ENCODE peak calls at places on chromosomes 16 and 17, in five cellular contexts. One of them, this sample, is unnamed.
A peak's percentile ranks its signal among the peaks of the same experiment; 100 is the strongest.

GRCh38 chr17:37551788-37552187 is 57.4 kb downstream of the SYNRG start:
- DNase-seq in SJSA1: no peak
- DNase-seq in DND-41: no peak
- DNase-seq in CD4-positive, CD25-positive, alpha-beta regulatory T cell: no peak
- DNase-seq in esophagus squamous epithelium: no peak
- DNase-seq in this sample: no peak

GRCh38 chr17:17704931-17705330 is 23.7 kb downstream of the RAI1 start:
- DNase-seq in DND-41: no peak
- DNase-seq in SJSA1: no peak
- DNase-seq in esophagus squamous epithelium: no peak
- DNase-seq in CD4-positive, CD25-positive, alpha-beta regulatory T cell: no peak
- DNase-seq in this sample: no peak

GRCh38 chr17:73410586-73411329 is 99.0 kb upstream of the CDC42EP4 start:
- DNase-seq in SJSA1: no peak
- DNase-seq in CD4-positive, CD25-positive, alpha-beta regulatory T cell: no peak
- DNase-seq in DND-41: no peak
- DNase-seq in esophagus squamous epithelium: no peak
- DNase-seq in this sample: no peak

GRCh38 chr17:9116861-9117568 is 95.7 kb downstream of the NTN1 start:
- DNase-seq in CD4-positive, CD25-positive, alpha-beta regulatory T cell: no peak
- DNase-seq in DND-41: no peak
- DNase-seq in SJSA1: no peak
- DNase-seq in esophagus squamous epithelium: no peak
- DNase-seq in this sample: no peak

GRCh38 chr16:77971306-77972131 is 50.8 kb upstream of the CLEC3A start:
- DNase-seq in SJSA1: peak; percentile 75
- DNase-seq in DND-41: peak; percentile 65
- DNase-seq in CD4-positive, CD25-positive, alpha-beta regulatory T cell: peak; percentile 48
- DNase-seq in esophagus squamous epithelium: no peak
- DNase-seq in this sample: peak; percentile 56

GRCh38 chr16:49659356-49659755 is 196.6 kb downstream of the ZNF423 start:
- DNase-seq in esophagus squamous epithelium: no peak
- DNase-seq in DND-41: no peak
- DNase-seq in SJSA1: no peak
- DNase-seq in CD4-positive, CD25-positive, alpha-beta regulatory T cell: no peak
- DNase-seq in this sample: no peak

GRCh38 chr17:81712468-81713003 is 452 bp downstream of the SLC25A10 start:
- DNase-seq in DND-41: peak; percentile 39
- DNase-seq in CD4-positive, CD25-positive, alpha-beta regulatory T cell: no peak
- DNase-seq in SJSA1: no peak
- DNase-seq in esophagus squamous epithelium: no peak
- DNase-seq in this sample: no peak

GRCh38 chr17:21289902-21290571 is 5.5 kb downstream of the MAP2K3 start:
- DNase-seq in DND-41: no peak
- DNase-seq in CD4-positive, CD25-positive, alpha-beta regulatory T cell: no peak
- DNase-seq in SJSA1: no peak
- DNase-seq in esophagus squamous epithelium: no peak
- DNase-seq in this sample: no peak

GRCh38 chr16:52545157-52545543 is 1.8 kb downstream of the TOX3 start:
- DNase-seq in CD4-positive, CD25-positive, alpha-beta regulatory T cell: no peak
- DNase-seq in DND-41: no peak
- DNase-seq in esophagus squamous epithelium: no peak
- DNase-seq in SJSA1: no peak
- DNase-seq in this sample: no peak

GRCh38 chr16:66486773-66487579 is 59.9 kb downstream of the BEAN1 start:
- DNase-seq in CD4-positive, CD25-positive, alpha-beta regulatory T cell: no peak
- DNase-seq in SJSA1: peak; percentile 32
- DNase-seq in esophagus squamous epithelium: no peak
- DNase-seq in DND-41: no peak
- DNase-seq in this sample: no peak

GRCh38 chr16:14177704-14178103 is 106.6 kb downstream of the MRTFB start:
- DNase-seq in CD4-positive, CD25-positive, alpha-beta regulatory T cell: no peak
- DNase-seq in esophagus squamous epithelium: no peak
- DNase-seq in SJSA1: no peak
- DNase-seq in DND-41: no peak
- DNase-seq in this sample: no peak

GRCh38 chr17:752002-752619 is at the start of gene GEMIN4:
- DNase-seq in SJSA1: peak; percentile 90
- DNase-seq in esophagus squamous epithelium: peak; percentile 49
- DNase-seq in DND-41: peak; percentile 97
- DNase-seq in CD4-positive, CD25-positive, alpha-beta regulatory T cell: peak; percentile 93
- DNase-seq in this sample: peak; percentile 95

GRCh38 chr16:3164121-3164991 is 23.6 kb upstream of the OR1F1 start:
- DNase-seq in DND-41: no peak
- DNase-seq in CD4-positive, CD25-positive, alpha-beta regulatory T cell: no peak
- DNase-seq in SJSA1: no peak
- DNase-seq in esophagus squamous epithelium: no peak
- DNase-seq in this sample: no peak

GRCh38 chr17:32794533-32795246 is 82.2 kb downstream of the MYO1D start:
- DNase-seq in esophagus squamous epithelium: no peak
- DNase-seq in SJSA1: no peak
- DNase-seq in DND-41: no peak
- DNase-seq in CD4-positive, CD25-positive, alpha-beta regulatory T cell: no peak
- DNase-seq in this sample: no peak

GRCh38 chr16:82639666-82640336 is 13.0 kb downstream of the CDH13 start:
- DNase-seq in SJSA1: peak; percentile 82
- DNase-seq in DND-41: peak; percentile 53
- DNase-seq in esophagus squamous epithelium: no peak
- DNase-seq in CD4-positive, CD25-positive, alpha-beta regulatory T cell: no peak
- DNase-seq in this sample: no peak

GRCh38 chr16:85028638-85029412 is 1.2 kb downstream of the KIAA0513 start:
- DNase-seq in CD4-positive, CD25-positive, alpha-beta regulatory T cell: peak; percentile 58
- DNase-seq in esophagus squamous epithelium: no peak
- DNase-seq in SJSA1: no peak
- DNase-seq in DND-41: peak; percentile 23
- DNase-seq in this sample: peak; percentile 38

GRCh38 chr16:57791156-57791902 is 11.0 kb downstream of the KIFC3 start:
- DNase-seq in SJSA1: no peak
- DNase-seq in esophagus squamous epithelium: no peak
- DNase-seq in DND-41: no peak
- DNase-seq in CD4-positive, CD25-positive, alpha-beta regulatory T cell: no peak
- DNase-seq in this sample: no peak

GRCh38 chr16:85564277-85565051 is 48.7 kb upstream of the GSE1 start:
- DNase-seq in SJSA1: no peak
- DNase-seq in CD4-positive, CD25-positive, alpha-beta regulatory T cell: no peak
- DNase-seq in DND-41: no peak
- DNase-seq in esophagus squamous epithelium: no peak
- DNase-seq in this sample: no peak

GRCh38 chr16:50381679-50382440 is 13.1 kb upstream of the BRD7 start:
- DNase-seq in CD4-positive, CD25-positive, alpha-beta regulatory T cell: no peak
- DNase-seq in esophagus squamous epithelium: no peak
- DNase-seq in DND-41: no peak
- DNase-seq in SJSA1: no peak
- DNase-seq in this sample: no peak

GRCh38 chr16:17296412-17296811 is 174.3 kb downstream of the XYLT1 start:
- DNase-seq in CD4-positive, CD25-positive, alpha-beta regulatory T cell: no peak
- DNase-seq in esophagus squamous epithelium: no peak
- DNase-seq in DND-41: no peak
- DNase-seq in SJSA1: no peak
- DNase-seq in this sample: no peak

GRCh38 chr17:81523139-81524062 is 4.8 kb upstream of the FSCN2 start:
- DNase-seq in esophagus squamous epithelium: no peak
- DNase-seq in CD4-positive, CD25-positive, alpha-beta regulatory T cell: no peak
- DNase-seq in DND-41: no peak
- DNase-seq in SJSA1: no peak
- DNase-seq in this sample: no peak

GRCh38 chr17:19533718-19534561 is at the start of gene SLC47A1:
- DNase-seq in SJSA1: no peak
- DNase-seq in esophagus squamous epithelium: no peak
- DNase-seq in CD4-positive, CD25-positive, alpha-beta regulatory T cell: no peak
- DNase-seq in DND-41: no peak
- DNase-seq in this sample: no peak

GRCh38 chr16:57091200-57091989 is 988 bp upstream of the CPNE2 start:
- DNase-seq in SJSA1: peak; percentile 76
- DNase-seq in DND-41: no peak
- DNase-seq in esophagus squamous epithelium: no peak
- DNase-seq in CD4-positive, CD25-positive, alpha-beta regulatory T cell: no peak
- DNase-seq in this sample: no peak

DNA sequence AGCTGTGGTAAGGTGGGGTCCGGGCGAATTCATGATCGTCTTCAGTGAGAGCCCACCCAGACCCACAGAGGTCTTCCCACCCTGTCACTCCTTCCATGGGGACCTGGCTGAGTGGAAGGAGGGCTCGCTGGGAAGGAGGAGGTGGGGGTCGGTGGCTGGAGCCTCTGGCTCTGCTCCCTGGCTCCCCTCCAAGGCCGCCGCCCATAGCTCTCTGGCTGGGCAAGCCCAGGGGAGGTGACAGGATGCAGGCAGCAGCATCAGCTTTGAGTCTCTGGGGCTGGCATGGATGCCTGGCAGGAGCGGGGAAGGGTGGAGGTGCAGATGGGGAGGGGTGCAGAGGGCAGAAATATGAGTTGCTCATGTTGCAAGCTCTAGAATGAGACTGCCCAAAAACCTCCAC is 147.0 kb downstream of the ENGASE start:
- DNase-seq in esophagus squamous epithelium: no peak
- DNase-seq in SJSA1: no peak
- DNase-seq in DND-41: no peak
- DNase-seq in CD4-positive, CD25-positive, alpha-beta regulatory T cell: no peak
- DNase-seq in this sample: no peak
- H3K4me1 ChIP-seq in esophagus squamous epithelium: peaks cover 16% of the 10 kb centered on the region
- H3K4me1 ChIP-seq in SJSA1: no peaks in the 10 kb centered on the region
- H3K4me1 ChIP-seq in DND-41: no peaks in the 10 kb centered on the region
- H3K4me1 ChIP-seq in CD4-positive, CD25-positive, alpha-beta regulatory T cell: no peaks in the 10 kb centered on the region
- H3K4me1 ChIP-seq in this sample: no peaks in the 10 kb centered on the region

DNA sequence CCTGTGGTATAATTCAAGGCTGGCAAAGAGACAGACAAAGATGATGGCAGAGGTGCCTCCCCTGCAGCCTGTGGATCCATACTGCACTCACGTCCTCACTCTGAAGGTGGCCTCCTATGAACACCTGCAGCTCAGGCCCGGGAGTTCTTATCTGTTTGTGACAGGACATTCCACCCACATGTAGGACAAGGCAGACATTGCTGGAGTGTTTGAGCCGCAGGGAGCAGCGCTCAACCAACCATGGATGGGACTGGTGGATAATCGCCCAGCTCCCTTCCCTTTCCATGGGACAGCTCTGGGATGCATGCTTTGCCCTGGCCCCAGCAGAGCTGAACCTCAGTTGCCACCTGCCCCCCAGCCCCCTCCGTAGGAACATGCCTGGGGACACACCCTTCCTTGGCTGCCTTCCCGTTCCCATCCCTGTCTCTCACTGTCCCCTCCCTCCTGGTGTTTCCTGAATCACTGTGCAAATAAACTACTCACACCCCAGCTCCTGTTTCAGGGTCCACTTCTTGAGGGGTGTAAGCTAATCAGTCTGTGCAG is 22.2 kb downstream of the ITPRIPL2 start:
- DNase-seq in esophagus squamous epithelium: no peak
- DNase-seq in DND-41: no peak
- DNase-seq in SJSA1: peak; percentile 72
- DNase-seq in CD4-positive, CD25-positive, alpha-beta regulatory T cell: no peak
- DNase-seq in this sample: no peak
- H3K4me3 ChIP-seq in esophagus squamous epithelium: peak overlapping the region; percentile 14
- H3K4me3 ChIP-seq in DND-41: no peak overlapping the region
- H3K4me3 ChIP-seq in SJSA1: no peak overlapping the region
- H3K4me3 ChIP-seq in CD4-positive, CD25-positive, alpha-beta regulatory T cell: no peak overlapping the region
- H3K4me3 ChIP-seq in this sample: no peak overlapping the region

DNA sequence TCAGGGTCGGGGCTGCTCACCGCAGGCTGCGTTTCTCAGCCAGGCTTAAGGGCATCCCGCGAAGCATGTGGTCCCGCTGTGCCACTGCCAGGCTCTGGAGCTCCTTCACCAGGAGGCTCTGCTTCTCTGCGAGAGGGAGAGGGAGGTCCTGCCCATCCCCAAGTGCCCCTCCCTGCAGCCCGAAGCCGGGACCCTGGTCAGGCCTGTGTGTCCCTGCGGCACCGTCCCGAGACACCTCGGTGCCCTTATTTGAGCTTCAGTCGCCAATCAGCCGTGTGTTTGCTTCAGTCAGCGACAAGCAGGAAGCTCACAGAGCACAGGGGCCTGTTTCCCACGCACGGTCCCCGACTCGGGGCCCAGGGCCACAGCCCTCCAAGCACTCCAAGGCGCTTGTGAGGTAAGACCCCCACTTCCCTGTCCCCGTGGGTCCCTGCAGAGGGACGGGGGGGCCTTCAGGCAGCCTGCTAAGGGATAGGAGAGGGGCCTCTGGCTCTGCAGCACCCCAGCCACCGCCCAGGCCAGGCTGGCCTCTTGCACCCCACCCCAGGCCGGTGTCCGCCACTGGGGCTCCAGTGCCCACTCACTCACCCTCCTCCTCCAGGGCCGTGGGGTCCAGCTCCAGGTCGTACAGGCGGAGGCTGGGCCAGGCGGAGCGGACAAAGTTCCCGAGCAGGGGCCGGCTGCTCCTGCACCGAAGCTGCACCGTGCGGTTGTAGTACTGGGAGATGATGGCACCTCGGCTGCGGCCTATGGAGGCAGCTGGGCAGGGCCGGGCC is 3.2 kb downstream of the TMC6 start:
- DNase-seq in esophagus squamous epithelium: no peak
- DNase-seq in DND-41: no peak
- DNase-seq in CD4-positive, CD25-positive, alpha-beta regulatory T cell: no peak
- DNase-seq in SJSA1: no peak
- DNase-seq in this sample: no peak
- H3K27ac ChIP-seq in esophagus squamous epithelium: peak overlapping the region; percentile 86
- H3K27ac ChIP-seq in DND-41: peak overlapping the region; percentile 26
- H3K27ac ChIP-seq in CD4-positive, CD25-positive, alpha-beta regulatory T cell: peak overlapping the region; percentile 92
- H3K27ac ChIP-seq in SJSA1: no peak overlapping the region
- H3K27ac ChIP-seq in this sample: peak overlapping the region; percentile 77

GRCh38 chr17:57442401-57442823 is 186.1 kb downstream of the MSI2 start:
- DNase-seq in CD4-positive, CD25-positive, alpha-beta regulatory T cell: no peak
- DNase-seq in SJSA1: no peak
- DNase-seq in DND-41: peak; percentile 57
- DNase-seq in esophagus squamous epithelium: no peak
- DNase-seq in this sample: no peak

GRCh38 chr17:57441270-57441600 is 184.9 kb downstream of the MSI2 start:
- DNase-seq in DND-41: no peak
- DNase-seq in esophagus squamous epithelium: no peak
- DNase-seq in SJSA1: no peak
- DNase-seq in CD4-positive, CD25-positive, alpha-beta regulatory T cell: no peak
- DNase-seq in this sample: no peak

GRCh38 chr17:57444632-57445031 is 188.3 kb downstream of the MSI2 start:
- DNase-seq in CD4-positive, CD25-positive, alpha-beta regulatory T cell: no peak
- DNase-seq in DND-41: no peak
- DNase-seq in SJSA1: no peak
- DNase-seq in esophagus squamous epithelium: no peak
- DNase-seq in this sample: no peak

GRCh38 chr17:57443781-57444180 is 187.5 kb downstream of the MSI2 start:
- DNase-seq in CD4-positive, CD25-positive, alpha-beta regulatory T cell: no peak
- DNase-seq in esophagus squamous epithelium: no peak
- DNase-seq in SJSA1: no peak
- DNase-seq in DND-41: no peak
- DNase-seq in this sample: no peak

DNA sequence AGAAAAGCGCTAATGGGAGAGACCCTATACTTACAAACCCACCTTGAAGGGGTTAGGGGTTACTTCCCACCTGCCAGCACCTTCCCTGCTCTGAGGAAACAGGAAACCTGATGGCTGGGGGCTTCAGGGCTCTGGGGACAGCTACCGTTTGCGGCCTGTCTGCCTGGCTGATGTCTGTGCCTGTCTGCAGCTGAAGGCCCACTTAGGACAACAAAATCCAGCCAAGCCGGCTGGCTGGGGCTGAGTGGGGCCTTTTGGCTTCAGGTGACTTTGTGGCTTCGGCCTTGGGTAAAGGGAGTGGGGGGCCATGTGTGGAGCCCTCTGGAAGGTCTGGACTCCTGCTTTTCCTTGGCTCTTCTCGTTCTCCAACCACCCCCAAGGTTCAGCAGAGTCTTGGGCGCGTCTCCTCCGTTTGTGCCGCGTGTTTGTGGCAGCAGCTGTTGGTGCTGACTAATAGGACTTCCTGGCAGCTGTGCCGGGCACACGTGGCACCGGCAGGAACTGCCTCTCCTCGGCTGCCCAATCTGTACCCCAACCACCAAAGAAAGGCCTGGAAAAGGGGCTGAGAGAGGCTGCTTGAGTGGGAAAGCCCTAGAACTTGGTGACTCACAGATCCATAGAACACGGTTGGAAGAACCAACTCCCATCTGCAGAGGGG is 186.7 kb downstream of the MSI2 start:
- DNase-seq in DND-41: peak; percentile 93
- DNase-seq in SJSA1: peak; percentile 73
- DNase-seq in esophagus squamous epithelium: no peak
- DNase-seq in CD4-positive, CD25-positive, alpha-beta regulatory T cell: peak; percentile 27
- DNase-seq in this sample: no peak
- H3K4me1 ChIP-seq in DND-41: peaks cover 100% of the 10 kb centered on the region
- H3K4me1 ChIP-seq in SJSA1: peaks cover 56% of the 10 kb centered on the region
- H3K4me1 ChIP-seq in esophagus squamous epithelium: peaks cover 38% of the 10 kb centered on the region
- H3K4me1 ChIP-seq in CD4-positive, CD25-positive, alpha-beta regulatory T cell: peaks cover 59% of the 10 kb centered on the region
- H3K4me1 ChIP-seq in this sample: peaks cover 31% of the 10 kb centered on the region

This sample was measured in naive thymus-derived CD4-positive, alpha-beta T cell.